ENCODE peak calls at places on chromosomes 5 and 9, in ten cellular contexts. E is CD4-positive, CD25-positive, alpha-beta regulatory T cell; M is heart left ventricle; R is pulmonary artery endothelial cell; C is SJSA1; X is smooth muscle cell of the brain vasculature; S is dermis microvascular lymphatic vessel endothelial cell; J is GM12891; T is T-helper 17 cell; I is NCI-H1694 treated with DMSO at 0.1 percent for 48 hours. O is an unnamed sample.

GRCh38 chr5:90440644-90441043 is 31.1 kb upstream of the CETN3 start:
- DNase-seq in E (no peak), M (no peak), R (no peak), C (no peak), X (no peak), S (no peak), J (no peak), T (no peak), I (no peak), O (no peak)

GRCh38 chr5:168341178-168341577 is 49.7 kb downstream of the WWC1 start:
- DNase-seq in E (no peak), M (no peak), R (no peak), C (no peak), X (no peak), S (no peak), J (no peak), T (no peak), I (no peak), O (no peak)

GRCh38 chr9:135857371-135857786 is 50.0 kb downstream of the CAMSAP1 start:
- DNase-seq in E (no peak), M (no peak), R (no peak), C (no peak), X (no peak), S (peak; percentile 26), J (no peak), T (no peak), I (no peak), O (no peak)

GRCh38 chr5:887947-888640 is 4.5 kb downstream of the BRD9 start:
- DNase-seq in E (no peak), M (peak; percentile 56), R (no peak), C (no peak), X (peak; percentile 15), S (no peak), J (no peak), T (no peak), I (no peak), O (no peak)

GRCh38 chr9:128374221-128374675 is 3.1 kb downstream of the URM1 start:
- DNase-seq in E (no peak), M (no peak), R (no peak), C (no peak), X (no peak), S (no peak), J (no peak), T (no peak), I (no peak), O (no peak)

GRCh38 chr5:154262376-154262775 is 71.8 kb downstream of the GALNT10 start:
- DNase-seq in E (no peak), M (no peak), R (no peak), C (no peak), X (no peak), S (no peak), J (no peak), T (no peak), I (no peak), O (no peak)

GRCh38 chr5:151174612-151175101 is 17.1 kb upstream of the ANXA6 start:
- DNase-seq in E (no peak), M (no peak), R (no peak), C (peak; percentile 41), X (no peak), S (no peak), J (no peak), T (no peak), I (peak; percentile 63), O (no peak)

GRCh38 chr9:122347348-122348287 is 23.2 kb upstream of the PTGS1 start:
- DNase-seq in E (no peak), M (no peak), R (no peak), C (no peak), X (no peak), S (peak; percentile 28), J (no peak), T (no peak), I (no peak), O (no peak)

GRCh38 chr5:78808380-78808779 is 159.8 kb upstream of the LHFPL2 start:
- DNase-seq in E (no peak), M (no peak), R (no peak), C (no peak), X (peak; percentile 41), S (no peak), J (no peak), T (no peak), I (no peak), O (no peak)

GRCh38 chr9:129752915-129753724 is at the start of gene PTGES:
- DNase-seq in E (peak; percentile 15), M (peak; percentile 79), R (no peak), C (peak; percentile 86), X (no peak), S (peak; percentile 60), J (no peak), T (no peak), I (no peak), O (peak; percentile 37)

O was measured in GM06990.